ENCODE peak calls at places on chromosomes 5 and 9, in seven cellular contexts. One of them, this sample, is unnamed.

GRCh38 chr9:76720245-76720644 is 44.0 kb upstream of the PCA3 start:
- DNase-seq in IMR-90: no peak
- DNase-seq in non-pigmented ciliary epithelial cell: no peak
- DNase-seq in GM13977: no peak
- DNase-seq in ovary: no peak
- DNase-seq in activated T-helper 1 cell treated with anti-CD3 and anti-CD28 coated beads, Interleukin-2, amount 50 U/mL, for 16 hours: no peak
- DNase-seq in lower lobe of right lung: no peak
- DNase-seq in this sample: no peak

GRCh38 chr9:34079181-34079580 is 30.5 kb upstream of the UBAP2 start:
- DNase-seq in IMR-90: peak
- DNase-seq in lower lobe of right lung: no peak
- DNase-seq in activated T-helper 1 cell treated with anti-CD3 and anti-CD28 coated beads, Interleukin-2, amount 50 U/mL, for 16 hours: no peak
- DNase-seq in ovary: no peak
- DNase-seq in non-pigmented ciliary epithelial cell: peak
- DNase-seq in GM13977: no peak
- DNase-seq in this sample: no peak

GRCh38 chr9:33239922-33240321 is at the start of gene SPINK4:
- DNase-seq in activated T-helper 1 cell treated with anti-CD3 and anti-CD28 coated beads, Interleukin-2, amount 50 U/mL, for 16 hours: no peak
- DNase-seq in non-pigmented ciliary epithelial cell: no peak
- DNase-seq in lower lobe of right lung: no peak
- DNase-seq in ovary: no peak
- DNase-seq in GM13977: no peak
- DNase-seq in IMR-90: peak
- DNase-seq in this sample: peak

GRCh38 chr5:163350083-163350482 is 87.3 kb upstream of the CCNG1 start:
- DNase-seq in GM13977: no peak
- DNase-seq in non-pigmented ciliary epithelial cell: no peak
- DNase-seq in ovary: no peak
- DNase-seq in activated T-helper 1 cell treated with anti-CD3 and anti-CD28 coated beads, Interleukin-2, amount 50 U/mL, for 16 hours: no peak
- DNase-seq in lower lobe of right lung: no peak
- DNase-seq in IMR-90: no peak
- DNase-seq in this sample: peak

GRCh38 chr5:133421806-133422205 is 190.5 kb downstream of the FSTL4 start:
- DNase-seq in lower lobe of right lung: no peak
- DNase-seq in IMR-90: no peak
- DNase-seq in GM13977: no peak
- DNase-seq in ovary: no peak
- DNase-seq in activated T-helper 1 cell treated with anti-CD3 and anti-CD28 coated beads, Interleukin-2, amount 50 U/mL, for 16 hours: no peak
- DNase-seq in non-pigmented ciliary epithelial cell: no peak
- DNase-seq in this sample: no peak

GRCh38 chr9:6152824-6153223 is 62.8 kb upstream of the IL33 start:
- DNase-seq in IMR-90: no peak
- DNase-seq in GM13977: no peak
- DNase-seq in activated T-helper 1 cell treated with anti-CD3 and anti-CD28 coated beads, Interleukin-2, amount 50 U/mL, for 16 hours: no peak
- DNase-seq in lower lobe of right lung: no peak
- DNase-seq in non-pigmented ciliary epithelial cell: no peak
- DNase-seq in ovary: no peak
- DNase-seq in this sample: no peak

GRCh38 chr5:167699434-167699833 is 592.0 kb upstream of the WWC1 start:
- DNase-seq in lower lobe of right lung: no peak
- DNase-seq in activated T-helper 1 cell treated with anti-CD3 and anti-CD28 coated beads, Interleukin-2, amount 50 U/mL, for 16 hours: no peak
- DNase-seq in ovary: no peak
- DNase-seq in GM13977: no peak
- DNase-seq in non-pigmented ciliary epithelial cell: peak
- DNase-seq in IMR-90: peak
- DNase-seq in this sample: peak

GRCh38 chr5:82106806-82107205 is 135.0 kb downstream of the ATG10 start:
- DNase-seq in ovary: no peak
- DNase-seq in GM13977: no peak
- DNase-seq in non-pigmented ciliary epithelial cell: no peak
- DNase-seq in lower lobe of right lung: no peak
- DNase-seq in IMR-90: no peak
- DNase-seq in activated T-helper 1 cell treated with anti-CD3 and anti-CD28 coated beads, Interleukin-2, amount 50 U/mL, for 16 hours: no peak
- DNase-seq in this sample: peak

GRCh38 chr5:56415356-56415765 is 182.2 kb upstream of the ANKRD55 start:
- DNase-seq in GM13977: peak
- DNase-seq in activated T-helper 1 cell treated with anti-CD3 and anti-CD28 coated beads, Interleukin-2, amount 50 U/mL, for 16 hours: no peak
- DNase-seq in non-pigmented ciliary epithelial cell: peak
- DNase-seq in IMR-90: peak
- DNase-seq in lower lobe of right lung: peak
- DNase-seq in ovary: no peak
- DNase-seq in this sample: peak

This sample was measured in fibroblast of villous mesenchyme.